ENCODE peak calls at places on chromosomes 11 and 22, in five cellular contexts. B, L, K, C and A are unnamed samples.

GRCh38 chr22:49019737-49020136 is 807.9 kb downstream of the BRD1 start:
- DNase-seq in K (no peak), L (no peak), B (peak; percentile 34), C (no peak), A (no peak)

GRCh38 chr11:134997652-134998320 is 585.7 kb upstream of the B3GAT1 start:
- DNase-seq in L (no peak), B (peak; percentile 24), C (no peak), K (no peak), A (no peak)

GRCh38 chr11:75563978-75564552 is 2.0 kb downstream of the SERPINH1 start:
- DNase-seq in C (peak; percentile 74), K (peak; percentile 68), B (peak; percentile 95), L (peak; percentile 71), A (no peak)

GRCh38 chr11:40647290-40647689 is 812.2 kb downstream of the LRRC4C start:
- DNase-seq in K (no peak), L (no peak), B (no peak), C (no peak), A (no peak)

GRCh38 chr22:27886843-27887151 is 32.3 kb downstream of the PITPNB start:
- DNase-seq in K (no peak), L (no peak), C (no peak), B (no peak), A (no peak)

GRCh38 chr11:130531061-130531460 is 82.6 kb downstream of the ADAMTS15 start:
- DNase-seq in C (no peak), L (no peak), K (no peak), B (peak; percentile 34), A (no peak)

GRCh38 chr22:26894766-26895485 is 237.5 kb downstream of the MIAT start:
- DNase-seq in L (no peak), B (no peak), K (no peak), C (peak; percentile 73), A (no peak)

GRCh38 chr22:40345271-40345670 is 1.0 kb upstream of the ADSL start:
- DNase-seq in C (no peak), B (no peak), K (no peak), L (no peak), A (no peak)

GRCh38 chr22:28175730-28176492 is 256.9 kb upstream of the PITPNB start:
- DNase-seq in L (no peak), K (no peak), C (no peak), B (no peak), A (no peak)

GRCh38 chr22:32080904-32081303 is 37.8 kb downstream of the SLC5A1 start:
- DNase-seq in L (peak; percentile 12), B (peak; percentile 77), C (peak; percentile 9), K (no peak), A (no peak)

GRCh38 chr11:61688368-61689163 is 8.4 kb downstream of the DAGLA start:
- DNase-seq in B (peak; percentile 48), L (no peak), K (no peak), C (peak; percentile 29), A (no peak)

GRCh38 chr22:38513063-38513462 is 7.0 kb upstream of the DDX17 start:
- DNase-seq in K (no peak), L (no peak), C (no peak), B (peak; percentile 85), A (peak; percentile 36)

GRCh38 chr11:60634151-60634550 is 65.3 kb upstream of the MS4A8 start:
- DNase-seq in K (no peak), C (no peak), B (peak; percentile 83), L (no peak), A (no peak)

GRCh38 chr11:61162092-61162935 is 1.1 kb upstream of the VPS37C start:
- DNase-seq in B (peak; percentile 76), L (no peak), C (no peak), K (no peak), A (peak; percentile 13)

GRCh38 chr11:134604886-134605285 is 192.8 kb upstream of the B3GAT1 start:
- DNase-seq in C (no peak), B (peak; percentile 7), K (no peak), L (no peak), A (no peak)

GRCh38 chr22:46758098-46758497 is 4.4 kb upstream of the TBC1D22A start:
- DNase-seq in C (no peak), K (no peak), L (no peak), B (no peak), A (no peak)

GRCh38 chr11:132126973-132127900 is 756.8 kb downstream of the NTM start:
- DNase-seq in C (peak; percentile 56), B (peak; percentile 78), L (peak; percentile 36), K (peak; percentile 82), A (no peak)

GRCh38 chr11:57641011-57641410 is 8.7 kb downstream of the YPEL4 start:
- DNase-seq in C (no peak), L (no peak), K (no peak), B (peak; percentile 72), A (no peak)

GRCh38 chr11:36374726-36375125 is 78.6 kb downstream of the PRR5L start:
- DNase-seq in B (no peak), L (no peak), C (no peak), K (no peak), A (no peak)

GRCh38 chr22:41966607-41967240 is 2.5 kb upstream of the SEPTIN3 start:
- DNase-seq in C (peak; percentile 39), B (peak; percentile 87), L (no peak), K (no peak), A (peak; percentile 33)

GRCh38 chr11:68403831-68404230 is 56.7 kb upstream of the PPP6R3 start:
- DNase-seq in K (no peak), C (no peak), L (no peak), B (no peak), A (no peak)

GRCh38 chr11:33187851-33188722 is 26.8 kb upstream of the CSTF3 start:
- DNase-seq in B (no peak), L (no peak), C (no peak), K (no peak), A (no peak)

GRCh38 chr11:16099501-16099900 is 256.8 kb downstream of the SOX6 start:
- DNase-seq in L (no peak), K (no peak), C (peak; percentile 57), B (no peak), A (no peak)

GRCh38 chr11:7165911-7166310 is 77.1 kb downstream of the RBMXL2 start:
- DNase-seq in C (no peak), B (no peak), K (no peak), L (no peak), A (no peak)

GRCh38 chr22:29030618-29031235 is 30.9 kb downstream of the C22orf31 start:
- DNase-seq in L (peak; percentile 58), K (peak; percentile 79), C (no peak), B (peak; percentile 93), A (no peak)

GRCh38 chr11:62508336-62509058 is 38.1 kb downstream of the AHNAK start:
- DNase-seq in C (no peak), K (peak; percentile 80), L (peak; percentile 61), B (peak; percentile 92), A (no peak)

GRCh38 chr11:64088159-64089026 is 52.7 kb downstream of the FLRT1 start:
- DNase-seq in L (no peak), B (peak; percentile 89), C (no peak), K (no peak), A (no peak)

GRCh38 chr11:92651159-92651558 is 318.3 kb upstream of the MTNR1B start:
- DNase-seq in L (no peak), C (no peak), K (no peak), B (no peak), A (no peak)

GRCh38 chr11:46697303-46697702 is 3.1 kb downstream of the ARHGAP1 start:
- DNase-seq in C (no peak), L (no peak), K (no peak), B (no peak), A (no peak)